ENCODE peak calls at places on chromosomes 4 and X, in ten cellular contexts. F, Z, J, U, R, Q, X, L, Y and D are unnamed samples.

GRCh38 chr4:64718091-64718490 is 308.8 kb upstream of the TECRL start:
- DNase-seq in X (no peak), Z (no peak), J (no peak), L (no peak), Y (no peak), Q (no peak), U (no peak), R (no peak), F (no peak), D (no peak)

GRCh38 chr4:86947494-86948120 is 12.8 kb downstream of the AFF1 start:
- DNase-seq in L (no peak), J (no peak), U (no peak), X (no peak), Q (no peak), F (no peak), Y (no peak), R (no peak), Z (no peak), D (no peak)

GRCh38 chrX:26032141-26032917 is 105.8 kb upstream of the MAGEB18 start:
- DNase-seq in X (no peak), F (no peak), Q (no peak), U (no peak), Z (no peak), Y (no peak), L (no peak), J (no peak), R (no peak), D (no peak)

GRCh38 chrX:10548681-10549080 is 71.7 kb downstream of the MID1 start:
- DNase-seq in F (no peak), J (no peak), R (no peak), L (no peak), Y (no peak), U (no peak), Q (no peak), Z (no peak), X (no peak), D (no peak)

GRCh38 chr4:153937289-153937688 is 148.4 kb upstream of the SFRP2 start:
- DNase-seq in U (no peak), J (no peak), Q (no peak), Z (no peak), Y (no peak), R (no peak), X (no peak), L (no peak), F (no peak), D (no peak)

GRCh38 chr4:8468746-8469535 is 28.4 kb downstream of the TRMT44 start:
- DNase-seq in L (peak), U (peak), Z (no peak), R (peak), X (peak), F (peak), Q (peak), J (peak), Y (peak), D (peak)

GRCh38 chr4:113248320-113248719 is 198.9 kb downstream of the ANK2 start:
- DNase-seq in R (no peak), Q (peak), U (no peak), Z (no peak), F (no peak), J (no peak), L (no peak), X (peak), Y (no peak), D (no peak)

GRCh38 chrX:133495464-133496391 is 80.4 kb upstream of the GPC4 start:
- DNase-seq in U (peak), Z (peak), R (peak), Y (peak), F (no peak), Q (no peak), L (peak), J (peak), X (no peak), D (no peak)

GRCh38 chr4:182604161-182604591 is 313.0 kb downstream of the DCTD start:
- DNase-seq in L (no peak), F (no peak), Z (no peak), Y (no peak), Q (no peak), J (no peak), R (no peak), X (no peak), U (no peak), D (no peak)

GRCh38 chrX:115333446-115333845 is 43.9 kb downstream of the LUZP4 start:
- DNase-seq in F (no peak), U (no peak), X (no peak), Y (no peak), J (no peak), Q (no peak), L (no peak), R (no peak), Z (no peak), D (no peak)

GRCh38 chr4:16197842-16198241 is 28.4 kb downstream of the TAPT1 start:
- DNase-seq in Y (no peak), R (no peak), X (no peak), F (no peak), U (no peak), J (no peak), Z (no peak), L (no peak), Q (no peak), D (no peak)

GRCh38 chrX:6384391-6384790 is 150.5 kb downstream of the VCX3A start:
- DNase-seq in J (no peak), X (no peak), F (no peak), R (no peak), Q (no peak), U (no peak), L (no peak), Z (no peak), Y (peak), D (no peak)

GRCh38 chrX:97089116-97089515 is 205.4 kb downstream of the RPA4 start:
- DNase-seq in U (no peak), R (no peak), X (no peak), Q (no peak), F (no peak), Y (no peak), Z (no peak), J (no peak), L (no peak), D (no peak)

GRCh38 chr4:170775851-170776250 is 686.1 kb upstream of the AADAT start:
- DNase-seq in Q (no peak), R (no peak), Y (no peak), Z (no peak), U (no peak), J (no peak), F (peak), X (no peak), L (no peak), D (no peak)

GRCh38 chr4:178136736-178137345 is 694.6 kb upstream of the AGA start:
- DNase-seq in Z (no peak), X (no peak), U (no peak), F (no peak), L (no peak), Q (no peak), R (no peak), Y (peak), J (no peak), D (no peak)

GRCh38 chrX:74179071-74179470 is 124.9 kb upstream of the ZCCHC13 start:
- DNase-seq in Q (no peak), J (no peak), R (no peak), U (no peak), X (peak), F (no peak), Y (no peak), Z (no peak), L (no peak), D (no peak)

GRCh38 chr4:166675411-166675810 is 558.9 kb downstream of the SPOCK3 start:
- DNase-seq in Y (no peak), X (no peak), L (peak), F (no peak), Z (no peak), R (no peak), U (no peak), J (no peak), Q (no peak), D (peak)

GRCh38 chr4:155906554-155907247 is 3.2 kb downstream of the TDO2 start:
- DNase-seq in Q (no peak), J (no peak), Z (no peak), U (no peak), F (no peak), Y (no peak), X (no peak), L (no peak), R (peak), D (no peak)

GRCh38 chr4:154872198-154872597 is 91.1 kb downstream of the RBM46 start:
- DNase-seq in F (no peak), Z (no peak), L (no peak), Y (no peak), R (no peak), X (no peak), U (no peak), Q (no peak), J (no peak), D (no peak)

GRCh38 chr4:183588169-183588675 is 70.8 kb downstream of the RWDD4 start:
- DNase-seq in Y (no peak), R (no peak), U (no peak), X (no peak), F (no peak), Q (no peak), L (no peak), J (peak), Z (no peak), D (no peak)

GRCh38 chrX:71253253-71254091 is 468 bp downstream of the ZMYM3 start:
- DNase-seq in U (peak), L (no peak), Q (no peak), Y (no peak), R (no peak), J (peak), F (peak), X (peak), Z (peak), D (peak)

GRCh38 chr4:145083891-145084640 is 13.9 kb downstream of the ANAPC10 start:
- DNase-seq in Q (peak), R (no peak), U (no peak), Y (no peak), X (peak), J (no peak), F (no peak), L (no peak), Z (no peak), D (no peak)

GRCh38 chrX:97936296-97936695 is 1052.6 kb downstream of the RPA4 start:
- DNase-seq in X (no peak), L (no peak), F (no peak), Z (no peak), R (no peak), J (no peak), Q (no peak), Y (no peak), U (no peak), D (no peak)

GRCh38 chr4:182318256-182318655 is 75.1 kb downstream of the TENM3 start:
- DNase-seq in F (no peak), Q (no peak), Y (no peak), R (no peak), L (no peak), U (no peak), Z (no peak), X (no peak), J (no peak), D (no peak)

GRCh38 chr4:156956359-156956758 is 15.2 kb downstream of the PDGFC start:
- DNase-seq in R (no peak), Y (no peak), X (no peak), U (no peak), Q (no peak), Z (no peak), L (no peak), J (no peak), F (no peak), D (no peak)

GRCh38 chr4:155666701-155667537 is at the start of gene GUCY1A1:
- DNase-seq in R (peak), Q (no peak), X (no peak), Z (peak), F (peak), J (peak), U (peak), L (no peak), Y (peak), D (no peak)

GRCh38 chrX:72247206-72247944 is 8.5 kb upstream of the ERCC6L start:
- DNase-seq in Y (no peak), Q (no peak), L (no peak), J (peak), Z (no peak), F (no peak), R (no peak), X (peak), U (peak), D (no peak)

GRCh38 chr4:244471-244870 is 60.8 kb downstream of the ZNF732 start:
- DNase-seq in J (peak), L (no peak), X (peak), Q (peak), Y (peak), F (no peak), R (no peak), U (peak), Z (no peak), D (no peak)

GRCh38 chr4:168955674-168956073 is 54.4 kb downstream of the CBR4 start:
- DNase-seq in F (no peak), X (no peak), U (no peak), Q (no peak), L (no peak), Z (no peak), R (no peak), J (no peak), Y (no peak), D (no peak)

GRCh38 chr4:15303052-15303641 is 124.7 kb upstream of the C1QTNF7 start:
- DNase-seq in J (no peak), Q (no peak), Z (no peak), L (no peak), Y (no peak), U (no peak), R (no peak), X (peak), F (no peak), D (no peak)

GRCh38 chr4:22410645-22411247 is 105.1 kb downstream of the ADGRA3 start:
- DNase-seq in U (no peak), L (no peak), F (no peak), X (peak), R (no peak), Y (no peak), Q (no peak), Z (no peak), J (no peak), D (no peak)

GRCh38 chrX:47991263-47992092 is 12.3 kb downstream of the ZNF182 start:
- DNase-seq in Q (no peak), L (no peak), R (no peak), J (no peak), Y (no peak), U (no peak), X (no peak), F (no peak), Z (no peak), D (no peak)

GRCh38 chr4:120921456-120922389 is 803 bp downstream of the PRDM5 start:
- DNase-seq in X (no peak), F (peak), Y (peak), J (peak), Z (peak), Q (no peak), L (peak), R (peak), U (peak), D (peak)

GRCh38 chr4:186760576-186760975 is 36.9 kb upstream of the FAT1 start:
- DNase-seq in Z (no peak), F (no peak), J (no peak), Q (no peak), Y (no peak), U (no peak), X (no peak), R (no peak), L (no peak), D (no peak)

GRCh38 chr4:3874525-3875110 is 108.4 kb downstream of the ADRA2C start:
- DNase-seq in L (no peak), U (no peak), Y (peak), X (no peak), F (no peak), J (peak), Q (no peak), R (no peak), Z (no peak), D (no peak)

GRCh38 chrX:28586891-28587635 is at the start of gene IL1RAPL1:
- DNase-seq in X (no peak), R (no peak), L (no peak), J (peak), F (no peak), U (no peak), Q (no peak), Z (no peak), Y (no peak), D (no peak)

GRCh38 chrX:20388594-20388993 is 121.9 kb upstream of the RPS6KA3 start:
- DNase-seq in X (no peak), U (no peak), Q (no peak), J (no peak), F (no peak), R (no peak), L (no peak), Z (no peak), Y (no peak), D (no peak)

GRCh38 chr4:63814171-63814964 is 594.9 kb downstream of the TECRL start:
- DNase-seq in F (peak), X (no peak), Z (no peak), Y (no peak), R (no peak), J (no peak), U (no peak), L (no peak), Q (no peak), D (no peak)

GRCh38 chr4:52915730-52916129 is 53.6 kb downstream of the RASL11B start:
- DNase-seq in U (no peak), Y (no peak), Q (no peak), J (no peak), R (no peak), X (no peak), Z (no peak), F (no peak), L (no peak), D (no peak)

GRCh38 chrX:14010566-14010965 is 19.1 kb downstream of the GEMIN8 start:
- DNase-seq in R (no peak), U (no peak), J (no peak), Q (no peak), L (no peak), Y (no peak), X (no peak), F (no peak), Z (no peak), D (no peak)

GRCh38 chr4:158170691-158171455 is 2.0 kb downstream of the GASK1B start:
- DNase-seq in Q (no peak), X (peak), R (peak), U (no peak), Z (peak), Y (peak), J (peak), F (peak), L (peak), D (no peak)
- TF ChIP-seq POLR2A in Q (no peak), X (peak), R (no peak), U (no peak), Z (no peak), Y (no peak), J (no peak), F (no peak), L (peak), D (no peak)

GRCh38 chr4:152072886-152073285 is 312.1 kb upstream of the GATB start:
- DNase-seq in J (no peak), Q (no peak), F (no peak), Y (no peak), R (no peak), L (no peak), U (no peak), Z (no peak), X (no peak), D (no peak)
- TF ChIP-seq POLR2A in J (no peak), Q (no peak), F (no peak), Y (no peak), R (no peak), L (no peak), U (no peak), Z (no peak), X (no peak), D (no peak)

GRCh38 chrX:119407681-119408080 is 8.5 kb downstream of the SLC25A43 start:
- DNase-seq in F (no peak), Q (no peak), J (no peak), Z (no peak), Y (no peak), X (no peak), U (no peak), L (no peak), R (no peak), D (no peak)

GRCh38 chrX:119410027-119410819 is 11.1 kb downstream of the SLC25A43 start:
- DNase-seq in X (peak), Y (peak), F (no peak), R (peak), U (peak), Z (peak), L (peak), J (no peak), Q (peak), D (peak)

GRCh38 chrX:119411959-119412358 is 12.8 kb downstream of the SLC25A43 start:
- DNase-seq in Z (no peak), F (no peak), Q (no peak), R (no peak), X (no peak), L (no peak), Y (no peak), U (no peak), J (no peak), D (no peak)

GRCh38 chrX:119406739-119407138 is 7.6 kb downstream of the SLC25A43 start:
- DNase-seq in U (no peak), R (no peak), F (no peak), Y (no peak), Q (no peak), L (no peak), X (no peak), Z (no peak), J (no peak), D (peak)

GRCh38 chrX:119410854-119411253 is 11.7 kb downstream of the SLC25A43 start:
- DNase-seq in R (no peak), Z (no peak), J (no peak), X (no peak), Q (no peak), U (no peak), Y (no peak), F (no peak), L (no peak), D (no peak)
- TF ChIP-seq POLR2A in R (no peak), Z (no peak), J (no peak), X (no peak), Q (no peak), U (no peak), Y (no peak), F (no peak), L (no peak), D (no peak)

GRCh38 chr4:180465364-180465763 is 1777.8 kb upstream of the TENM3 start:
- DNase-seq in R (no peak), X (no peak), Y (no peak), L (no peak), U (no peak), F (no peak), Z (no peak), J (no peak), Q (no peak), D (no peak)
- TF ChIP-seq POLR2A in R (no peak), X (no peak), Y (no peak), L (no peak), U (no peak), F (no peak), Z (no peak), J (no peak), Q (no peak), D (no peak)

GRCh38 chr4:1300466-1301455 is 11.1 kb downstream of the MAEA start:
- DNase-seq in Y (peak), J (peak), Q (no peak), U (peak), R (no peak), F (peak), X (no peak), Z (no peak), L (no peak), D (no peak)

GRCh38 chr4:1298461-1298860 is 8.8 kb downstream of the MAEA start:
- DNase-seq in L (no peak), Q (no peak), U (no peak), R (no peak), F (peak), X (no peak), Z (peak), J (peak), Y (no peak), D (no peak)

GRCh38 chr4:1299301-1299860 is 9.7 kb downstream of the MAEA start:
- DNase-seq in Z (peak), U (no peak), R (no peak), X (no peak), Q (no peak), J (peak), Y (peak), F (peak), L (no peak), D (no peak)

GRCh38 chr4:1305261-1305711 is 15.6 kb downstream of the MAEA start:
- DNase-seq in Y (no peak), U (peak), X (peak), Q (peak), Z (no peak), R (no peak), F (peak), J (no peak), L (no peak), D (no peak)

GRCh38 chr4:1302159-1302558 is 12.5 kb downstream of the MAEA start:
- DNase-seq in J (no peak), X (no peak), R (no peak), Z (no peak), Q (no peak), L (no peak), U (no peak), F (no peak), Y (no peak), D (no peak)
- TF ChIP-seq POLR2A in J (no peak), X (no peak), R (no peak), Z (no peak), Q (no peak), L (no peak), U (no peak), F (no peak), Y (no peak), D (no peak)

GRCh38 chrX:101485212-101486064 is at the start of gene ARMCX4:
- DNase-seq in R (peak), J (peak), L (peak), Y (peak), U (peak), X (no peak), F (no peak), Q (no peak), Z (no peak), D (no peak)
- TF ChIP-seq POLR2A in R (no peak), J (peak), L (peak), Y (no peak), U (peak), X (no peak), F (no peak), Q (no peak), Z (no peak), D (peak)

DNA sequence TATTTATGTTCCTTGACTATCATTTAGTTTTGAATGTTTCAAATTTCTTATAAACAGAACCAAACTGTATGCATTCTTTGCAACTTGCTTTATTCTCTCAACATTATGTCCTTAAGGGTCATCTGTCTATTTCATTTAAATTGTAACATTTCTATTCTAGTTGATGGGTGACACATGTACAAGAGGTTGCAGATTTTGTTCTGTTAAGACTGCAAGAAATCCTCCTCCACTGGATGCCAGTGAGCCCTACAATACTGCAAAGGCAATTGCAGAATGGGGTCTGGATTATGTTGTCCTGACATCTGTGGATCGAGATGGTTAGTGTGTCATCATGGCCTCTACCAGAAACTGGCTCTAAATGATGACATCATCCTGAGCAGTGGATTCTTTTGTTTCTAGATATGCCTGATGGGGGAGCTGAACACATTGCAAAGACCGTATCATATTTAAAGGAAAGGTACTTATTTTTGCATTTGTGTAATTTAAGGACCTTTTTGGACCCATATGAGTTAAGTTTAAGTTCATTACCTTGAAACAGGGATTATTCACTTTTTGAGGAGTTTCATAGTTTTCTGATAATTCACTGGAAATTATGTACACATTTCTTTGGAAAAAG is 6.1 kb downstream of the LIAS start:
- DNase-seq in J (no peak), X (no peak), U (no peak), R (no peak), F (no peak), Z (no peak), L (no peak), Q (peak), Y (no peak), D (peak)
- TF ChIP-seq POLR2A in J (no peak), X (no peak), U (no peak), R (no peak), F (no peak), Z (no peak), L (no peak), Q (no peak), Y (no peak), D (no peak)

GRCh38 chr4:40308528-40309122 is 26.5 kb upstream of the CHRNA9 start:
- DNase-seq in J (no peak), L (no peak), F (no peak), Y (no peak), Z (no peak), U (no peak), R (no peak), X (no peak), Q (no peak), D (no peak)
- TF ChIP-seq POLR2A in J (no peak), L (no peak), F (no peak), Y (no peak), Z (no peak), U (no peak), R (no peak), X (no peak), Q (no peak), D (no peak)